ENCODE peak calls at places on chromosomes 16 and 17, in nine cellular contexts. W is NCI-H187, T is kidney, O is left kidney, J is ELR, Y is NCI-H2029, X is astrocyte of the spinal cord, B is pancreas, K is neural crest cell. N is an unnamed sample.
A peak's percentile ranks its signal among the peaks of the same experiment; 100 is the strongest.

GRCh38 chr16:735982-736453 is 4.8 kb downstream of the CIAO3 start:
- DNase-seq in O (no peak), W (no peak), B (no peak), J (no peak), K (no peak), Y (no peak), X (no peak), T (no peak), N (no peak)

GRCh38 chr17:75060434-75061054 is 13.5 kb downstream of the KCTD2 start:
- DNase-seq in B (no peak), X (no peak), Y (no peak), O (no peak), J (no peak), T (no peak), K (no peak), W (no peak), N (no peak)

GRCh38 chr17:64092952-64093451 is 36.9 kb downstream of the ERN1 start:
- DNase-seq in B (no peak), X (no peak), O (no peak), T (no peak), J (no peak), W (no peak), K (no peak), Y (no peak), N (no peak)

GRCh38 chr17:74677558-74678466 is 34.9 kb downstream of the CD300LF start:
- DNase-seq in W (peak; percentile 55), T (no peak), K (no peak), O (peak; percentile 30), Y (peak; percentile 66), X (no peak), J (peak; percentile 48), B (no peak), N (peak; percentile 82)

GRCh38 chr17:67867591-67867990 is 42.3 kb downstream of the BPTF start:
- DNase-seq in W (no peak), B (no peak), K (no peak), J (no peak), X (no peak), O (no peak), Y (no peak), T (no peak), N (no peak)

GRCh38 chr16:85555549-85556455 is 57.3 kb upstream of the GSE1 start:
- DNase-seq in X (peak; percentile 57), Y (peak; percentile 88), W (peak; percentile 37), K (no peak), J (peak; percentile 46), O (peak; percentile 94), B (peak; percentile 53), T (no peak), N (no peak)

GRCh38 chr16:20866161-20866772 is 33.9 kb downstream of the DCUN1D3 start:
- DNase-seq in J (peak; percentile 77), O (no peak), W (no peak), T (peak; percentile 74), X (peak; percentile 80), Y (no peak), B (peak; percentile 44), K (no peak), N (peak; percentile 96)

GRCh38 chr16:30096105-30096861 is at the start of gene YPEL3:
- DNase-seq in W (peak; percentile 21), X (peak; percentile 93), O (peak; percentile 96), K (peak; percentile 80), B (peak; percentile 94), J (peak; percentile 85), Y (peak; percentile 80), T (peak; percentile 98), N (peak; percentile 49)

GRCh38 chr16:79505344-79505743 is 95.2 kb downstream of the MAF start:
- DNase-seq in K (no peak), J (no peak), W (no peak), T (no peak), X (no peak), B (no peak), Y (no peak), O (no peak), N (no peak)

GRCh38 chr17:49576906-49577650 is 1.4 kb downstream of the NXPH3 start:
- DNase-seq in T (peak; percentile 74), K (no peak), B (no peak), X (no peak), J (no peak), Y (no peak), W (no peak), O (no peak), N (no peak)

GRCh38 chr17:79251824-79252223 is 177.2 kb downstream of the ENGASE start:
- DNase-seq in W (peak; percentile 30), J (no peak), Y (no peak), T (no peak), X (no peak), O (no peak), B (no peak), K (no peak), N (no peak)

GRCh38 chr17:149231-149630 is 11.9 kb downstream of the SCGB1C2 start:
- DNase-seq in Y (no peak), W (no peak), X (no peak), O (no peak), T (no peak), J (no peak), K (no peak), B (peak; percentile 4), N (no peak)

GRCh38 chr16:50974438-50975036 is 176.5 kb downstream of the SALL1 start:
- DNase-seq in Y (no peak), B (peak; percentile 48), X (no peak), T (no peak), J (no peak), O (no peak), W (no peak), K (no peak), N (no peak)

GRCh38 chr17:63365366-63366237 is 80.5 kb downstream of the CYB561 start:
- DNase-seq in J (peak; percentile 58), W (no peak), B (no peak), T (no peak), K (no peak), O (no peak), X (no peak), Y (no peak), N (peak; percentile 22)

GRCh38 chr17:8732406-8733065 is 12.1 kb downstream of the CCDC42 start:
- DNase-seq in K (no peak), O (no peak), W (no peak), Y (no peak), J (no peak), X (no peak), T (no peak), B (no peak), N (no peak)

GRCh38 chr16:30858829-30859423 is 35.0 kb downstream of the BCL7C start:
- DNase-seq in T (no peak), Y (no peak), X (no peak), K (no peak), J (no peak), W (no peak), O (no peak), B (no peak), N (peak; percentile 23)

GRCh38 chr16:60558936-60559335 is 1477.3 kb downstream of the CDH8 start:
- DNase-seq in Y (no peak), J (no peak), X (no peak), B (no peak), K (no peak), W (no peak), T (no peak), O (no peak), N (no peak)

GRCh38 chr17:39543176-39543575 is 64.5 kb downstream of the NEUROD2 start:
- DNase-seq in W (no peak), Y (no peak), B (no peak), X (no peak), O (no peak), T (no peak), K (no peak), J (no peak), N (no peak)

GRCh38 chr17:17175917-17176316 is 30.2 kb downstream of the PLD6 start:
- DNase-seq in Y (no peak), K (no peak), J (no peak), T (no peak), W (no peak), X (no peak), B (no peak), O (no peak), N (no peak)

GRCh38 chr17:8337802-8338744 is 1.6 kb upstream of the ODF4 start:
- DNase-seq in B (no peak), T (no peak), X (no peak), O (no peak), K (no peak), W (no peak), J (no peak), Y (no peak), N (no peak)

N was measured in A172.